ENCODE peak calls at places on chromosome 11, in six cellular contexts. X is T-helper 9 cell, F is posterior cingulate gyrus, E is MM.1S, U is heart right ventricle, S is NAMALWA. V is an unnamed sample.
A peak's percentile ranks its signal among the peaks of the same experiment; 100 is the strongest.

GRCh38 chr11:10490398-10491232 is 35.6 kb downstream of the AMPD3 start:
- DNase-seq in F (peak; percentile 67), U (peak; percentile 57), S (no peak), E (no peak), X (no peak), V (no peak)

GRCh38 chr11:19253149-19253540 is 12.4 kb upstream of the E2F8 start:
- DNase-seq in E (no peak), F (no peak), U (no peak), X (no peak), S (no peak), V (no peak)

GRCh38 chr11:87926250-87926970 is 248.8 kb downstream of the RAB38 start:
- DNase-seq in X (no peak), S (no peak), E (no peak), U (no peak), F (no peak), V (no peak)

GRCh38 chr11:10379871-10380568 is 75.0 kb upstream of the AMPD3 start:
- DNase-seq in S (no peak), E (no peak), X (no peak), U (no peak), F (no peak), V (no peak)

GRCh38 chr11:72411623-72412532 is 22.5 kb downstream of the CLPB start:
- DNase-seq in F (no peak), U (no peak), X (no peak), E (no peak), S (peak; percentile 87), V (no peak)

GRCh38 chr11:93196816-93197382 is 892 bp downstream of the SLC36A4 start:
- DNase-seq in E (no peak), F (no peak), X (no peak), U (no peak), S (no peak), V (no peak)

GRCh38 chr11:126501641-126502040 is 146.2 kb downstream of the ST3GAL4 start:
- DNase-seq in X (no peak), F (no peak), U (no peak), E (no peak), S (no peak), V (no peak)

GRCh38 chr11:50412832-50413231 is 380.2 kb downstream of the OR4C45 start:
- DNase-seq in U (no peak), X (no peak), S (no peak), F (no peak), E (no peak), V (no peak)

GRCh38 chr11:45817191-45817590 is 12.2 kb downstream of the SLC35C1 start:
- DNase-seq in F (no peak), U (no peak), E (peak; percentile 38), S (peak; percentile 59), X (no peak), V (no peak)

V was measured in NT2/D1.